ENCODE peak calls at places on chromosomes 11 and 22, in five cellular contexts. One of them, this sample, is unnamed.

GRCh38 chr11:27204527-27204926 is 158.5 kb downstream of the CCDC34 start:
- DNase-seq in heart left ventricle: no peak
- DNase-seq in brain microvascular endothelial cell: no peak
- DNase-seq in stimulated activated naive CD4-positive, alpha-beta T cell: no peak
- DNase-seq in ACHN: peak; percentile 20
- DNase-seq in this sample: no peak

GRCh38 chr11:77065878-77066228 is 918 bp upstream of the CAPN5 start:
- DNase-seq in stimulated activated naive CD4-positive, alpha-beta T cell: no peak
- DNase-seq in heart left ventricle: peak; percentile 61
- DNase-seq in ACHN: no peak
- DNase-seq in brain microvascular endothelial cell: peak; percentile 15
- DNase-seq in this sample: no peak

GRCh38 chr11:5737091-5737490 is 843 bp downstream of the OR56B1 start:
- DNase-seq in brain microvascular endothelial cell: peak; percentile 69
- DNase-seq in ACHN: no peak
- DNase-seq in stimulated activated naive CD4-positive, alpha-beta T cell: no peak
- DNase-seq in heart left ventricle: no peak
- DNase-seq in this sample: no peak

GRCh38 chr11:43681543-43681942 is 1.0 kb downstream of the HSD17B12 start:
- DNase-seq in brain microvascular endothelial cell: no peak
- DNase-seq in stimulated activated naive CD4-positive, alpha-beta T cell: no peak
- DNase-seq in heart left ventricle: no peak
- DNase-seq in ACHN: peak; percentile 50
- DNase-seq in this sample: no peak

GRCh38 chr22:38927033-38927789 is 30.2 kb upstream of the APOBEC3A start:
- DNase-seq in heart left ventricle: peak; percentile 81
- DNase-seq in brain microvascular endothelial cell: peak; percentile 36
- DNase-seq in stimulated activated naive CD4-positive, alpha-beta T cell: peak; percentile 9
- DNase-seq in ACHN: peak; percentile 80
- DNase-seq in this sample: peak; percentile 12

GRCh38 chr22:42955087-42955630 is 59.8 kb downstream of the PACSIN2 start:
- DNase-seq in brain microvascular endothelial cell: no peak
- DNase-seq in heart left ventricle: no peak
- DNase-seq in stimulated activated naive CD4-positive, alpha-beta T cell: no peak
- DNase-seq in ACHN: no peak
- DNase-seq in this sample: no peak

GRCh38 chr11:105100206-105100605 is 39.4 kb downstream of the CARD18 start:
- DNase-seq in stimulated activated naive CD4-positive, alpha-beta T cell: no peak
- DNase-seq in brain microvascular endothelial cell: no peak
- DNase-seq in ACHN: no peak
- DNase-seq in heart left ventricle: no peak
- DNase-seq in this sample: peak; percentile 23

GRCh38 chr11:128776434-128777284 is 82.8 kb downstream of the FLI1 start:
- DNase-seq in stimulated activated naive CD4-positive, alpha-beta T cell: peak; percentile 23
- DNase-seq in heart left ventricle: peak; percentile 67
- DNase-seq in ACHN: peak; percentile 22
- DNase-seq in brain microvascular endothelial cell: peak; percentile 59
- DNase-seq in this sample: peak; percentile 45

GRCh38 chr11:119729581-119730346 is 764 bp upstream of the NECTIN1 start:
- DNase-seq in brain microvascular endothelial cell: peak; percentile 16
- DNase-seq in heart left ventricle: peak; percentile 78
- DNase-seq in stimulated activated naive CD4-positive, alpha-beta T cell: no peak
- DNase-seq in ACHN: peak; percentile 37
- DNase-seq in this sample: no peak

GRCh38 chr11:12435264-12435663 is 57.9 kb downstream of the PARVA start:
- DNase-seq in heart left ventricle: no peak
- DNase-seq in brain microvascular endothelial cell: no peak
- DNase-seq in ACHN: no peak
- DNase-seq in stimulated activated naive CD4-positive, alpha-beta T cell: no peak
- DNase-seq in this sample: no peak

GRCh38 chr11:11818529-11819121 is 23.1 kb upstream of the USP47 start:
- DNase-seq in stimulated activated naive CD4-positive, alpha-beta T cell: no peak
- DNase-seq in brain microvascular endothelial cell: no peak
- DNase-seq in heart left ventricle: no peak
- DNase-seq in ACHN: no peak
- DNase-seq in this sample: no peak

GRCh38 chr11:58923300-58923788 is 15.9 kb upstream of the GLYATL1 start:
- DNase-seq in ACHN: peak; percentile 86
- DNase-seq in stimulated activated naive CD4-positive, alpha-beta T cell: no peak
- DNase-seq in heart left ventricle: no peak
- DNase-seq in brain microvascular endothelial cell: peak; percentile 18
- DNase-seq in this sample: no peak

GRCh38 chr11:85627332-85627997 is at the start of gene DLG2:
- DNase-seq in brain microvascular endothelial cell: peak; percentile 12
- DNase-seq in stimulated activated naive CD4-positive, alpha-beta T cell: no peak
- DNase-seq in ACHN: peak; percentile 42
- DNase-seq in heart left ventricle: no peak
- DNase-seq in this sample: no peak

GRCh38 chr11:57460756-57461749 is 725 bp downstream of the RTN4RL2 start:
- DNase-seq in brain microvascular endothelial cell: no peak
- DNase-seq in stimulated activated naive CD4-positive, alpha-beta T cell: no peak
- DNase-seq in ACHN: no peak
- DNase-seq in heart left ventricle: no peak
- DNase-seq in this sample: no peak

GRCh38 chr11:130710442-130711101 is 205.7 kb downstream of the SNX19 start:
- DNase-seq in stimulated activated naive CD4-positive, alpha-beta T cell: no peak
- DNase-seq in ACHN: no peak
- DNase-seq in heart left ventricle: peak; percentile 58
- DNase-seq in brain microvascular endothelial cell: peak; percentile 71
- DNase-seq in this sample: no peak

GRCh38 chr11:255176-255575 is 18.4 kb downstream of the PSMD13 start:
- DNase-seq in ACHN: no peak
- DNase-seq in brain microvascular endothelial cell: no peak
- DNase-seq in stimulated activated naive CD4-positive, alpha-beta T cell: no peak
- DNase-seq in heart left ventricle: no peak
- DNase-seq in this sample: no peak

GRCh38 chr11:92978226-92979111 is 9.0 kb downstream of the MTNR1B start:
- DNase-seq in ACHN: no peak
- DNase-seq in brain microvascular endothelial cell: no peak
- DNase-seq in heart left ventricle: peak; percentile 57
- DNase-seq in stimulated activated naive CD4-positive, alpha-beta T cell: no peak
- DNase-seq in this sample: no peak

GRCh38 chr11:26851696-26852095 is 129.8 kb upstream of the SLC5A12 start:
- DNase-seq in brain microvascular endothelial cell: no peak
- DNase-seq in ACHN: no peak
- DNase-seq in heart left ventricle: no peak
- DNase-seq in stimulated activated naive CD4-positive, alpha-beta T cell: no peak
- DNase-seq in this sample: no peak

GRCh38 chr11:79678780-79679468 is 238.1 kb upstream of the TENM4 start:
- DNase-seq in stimulated activated naive CD4-positive, alpha-beta T cell: no peak
- DNase-seq in ACHN: no peak
- DNase-seq in heart left ventricle: no peak
- DNase-seq in brain microvascular endothelial cell: no peak
- DNase-seq in this sample: no peak

GRCh38 chr11:96162816-96163499 is 180.0 kb downstream of the MAML2 start:
- DNase-seq in brain microvascular endothelial cell: peak; percentile 82
- DNase-seq in ACHN: no peak
- DNase-seq in stimulated activated naive CD4-positive, alpha-beta T cell: no peak
- DNase-seq in heart left ventricle: peak; percentile 35
- DNase-seq in this sample: no peak

GRCh38 chr22:45170001-45170466 is 6.3 kb downstream of the NUP50 start:
- DNase-seq in ACHN: no peak
- DNase-seq in heart left ventricle: no peak
- DNase-seq in stimulated activated naive CD4-positive, alpha-beta T cell: no peak
- DNase-seq in brain microvascular endothelial cell: no peak
- DNase-seq in this sample: peak; percentile 23

GRCh38 chr11:124839972-124840621 is 25.1 kb upstream of the ROBO3 start:
- DNase-seq in brain microvascular endothelial cell: no peak
- DNase-seq in stimulated activated naive CD4-positive, alpha-beta T cell: no peak
- DNase-seq in heart left ventricle: no peak
- DNase-seq in ACHN: no peak
- DNase-seq in this sample: no peak

GRCh38 chr11:103888541-103888951 is 147.9 kb upstream of the DDI1 start:
- DNase-seq in ACHN: no peak
- DNase-seq in heart left ventricle: no peak
- DNase-seq in brain microvascular endothelial cell: no peak
- DNase-seq in stimulated activated naive CD4-positive, alpha-beta T cell: no peak
- DNase-seq in this sample: no peak

GRCh38 chr11:12073436-12073835 is 37.0 kb upstream of the MICAL2 start:
- DNase-seq in stimulated activated naive CD4-positive, alpha-beta T cell: no peak
- DNase-seq in ACHN: no peak
- DNase-seq in heart left ventricle: no peak
- DNase-seq in brain microvascular endothelial cell: no peak
- DNase-seq in this sample: no peak

GRCh38 chr22:46770151-46770641 is 7.7 kb downstream of the TBC1D22A start:
- DNase-seq in ACHN: no peak
- DNase-seq in brain microvascular endothelial cell: no peak
- DNase-seq in heart left ventricle: no peak
- DNase-seq in stimulated activated naive CD4-positive, alpha-beta T cell: no peak
- DNase-seq in this sample: no peak

GRCh38 chr11:17651681-17652080 is 67.7 kb upstream of the MYOD1 start:
- DNase-seq in ACHN: no peak
- DNase-seq in brain microvascular endothelial cell: no peak
- DNase-seq in heart left ventricle: no peak
- DNase-seq in stimulated activated naive CD4-positive, alpha-beta T cell: no peak
- DNase-seq in this sample: no peak

GRCh38 chr22:42691440-42691839 is 29.2 kb downstream of the A4GALT start:
- DNase-seq in stimulated activated naive CD4-positive, alpha-beta T cell: no peak
- DNase-seq in heart left ventricle: peak; percentile 36
- DNase-seq in ACHN: no peak
- DNase-seq in brain microvascular endothelial cell: no peak
- DNase-seq in this sample: no peak

GRCh38 chr11:103633037-103633788 is 403.2 kb upstream of the DDI1 start:
- DNase-seq in ACHN: no peak
- DNase-seq in brain microvascular endothelial cell: no peak
- DNase-seq in stimulated activated naive CD4-positive, alpha-beta T cell: no peak
- DNase-seq in heart left ventricle: no peak
- DNase-seq in this sample: no peak

GRCh38 chr11:2779499-2779980 is 79.7 kb upstream of the KCNQ1OT1 start:
- DNase-seq in stimulated activated naive CD4-positive, alpha-beta T cell: no peak
- DNase-seq in heart left ventricle: no peak
- DNase-seq in brain microvascular endothelial cell: no peak
- DNase-seq in ACHN: no peak
- DNase-seq in this sample: no peak

GRCh38 chr11:65438257-65439151 is 15.9 kb downstream of the NEAT1 start:
- DNase-seq in stimulated activated naive CD4-positive, alpha-beta T cell: no peak
- DNase-seq in ACHN: peak; percentile 7
- DNase-seq in brain microvascular endothelial cell: no peak
- DNase-seq in heart left ventricle: no peak
- DNase-seq in this sample: no peak

GRCh38 chr11:44561275-44561781 is 4.1 kb upstream of the CD82 start:
- DNase-seq in heart left ventricle: no peak
- DNase-seq in brain microvascular endothelial cell: peak; percentile 22
- DNase-seq in stimulated activated naive CD4-positive, alpha-beta T cell: no peak
- DNase-seq in ACHN: peak; percentile 15
- DNase-seq in this sample: no peak

GRCh38 chr11:19209617-19210016 is 7.8 kb upstream of the CSRP3 start:
- DNase-seq in brain microvascular endothelial cell: no peak
- DNase-seq in heart left ventricle: no peak
- DNase-seq in ACHN: no peak
- DNase-seq in stimulated activated naive CD4-positive, alpha-beta T cell: no peak
- DNase-seq in this sample: no peak

GRCh38 chr11:25992254-25992653 is 339.7 kb upstream of the ANO3 start:
- DNase-seq in heart left ventricle: no peak
- DNase-seq in ACHN: no peak
- DNase-seq in brain microvascular endothelial cell: no peak
- DNase-seq in stimulated activated naive CD4-positive, alpha-beta T cell: no peak
- DNase-seq in this sample: no peak

GRCh38 chr11:74311352-74311926 is at the start of gene P4HA3:
- DNase-seq in heart left ventricle: peak; percentile 73
- DNase-seq in ACHN: peak; percentile 30
- DNase-seq in brain microvascular endothelial cell: peak; percentile 21
- DNase-seq in stimulated activated naive CD4-positive, alpha-beta T cell: peak; percentile 53
- DNase-seq in this sample: peak; percentile 5

This sample was measured in central memory CD4-positive, alpha-beta T cell.